ENCODE peak calls at places on chromosomes 16 and 17, in eight cellular contexts. P is stimulated activated CD8-positive, alpha-beta memory T cell treated with anti-CD3 and anti-CD28 coated beads, Interleukin-7, amount 100 ng/mL, for 4 hours; J is activated naive CD4-positive, alpha-beta T cell; B is Daoy; K is HEK293T; A is stimulated activated CD4-positive, alpha-beta T cell treated with anti-CD3 and anti-CD28 coated beads, Interleukin-2, amount 100 ng/mL, for 24 hours; D is activated CD4-positive, alpha-beta T cell treated with anti-CD3 and anti-CD28 coated beads, Interleukin-2, amount 50 U/mL, for 1 hour; R is effector CD4-positive, alpha-beta T cell. G is an unnamed sample.

GRCh38 chr16:73176577-73177013 is 128.7 kb upstream of the ZFHX3 start:
- DNase-seq in B (peak), K (no peak), P (no peak), J (no peak), A (no peak), D (no peak), R (no peak), G (no peak)

GRCh38 chr16:46932802-46933201 is 40.7 kb downstream of the DNAJA2 start:
- DNase-seq in J (no peak), P (no peak), D (no peak), R (no peak), A (no peak), K (no peak), B (no peak), G (no peak)

GRCh38 chr16:58107228-58107627 is 22.0 kb downstream of the CFAP20 start:
- DNase-seq in A (no peak), K (no peak), J (no peak), P (no peak), B (no peak), D (no peak), R (no peak), G (no peak)

GRCh38 chr16:26740771-26741170 is 326.0 kb upstream of the C16orf82 start:
- DNase-seq in P (no peak), B (no peak), K (no peak), A (no peak), J (no peak), D (no peak), R (no peak), G (no peak)

GRCh38 chr17:78263063-78263735 is 31.8 kb downstream of the TMEM235 start:
- DNase-seq in K (no peak), J (no peak), D (no peak), R (no peak), A (no peak), B (no peak), P (no peak), G (no peak)

GRCh38 chr17:48577946-48578615 is at the start of gene HOXB4:
- DNase-seq in A (peak), K (no peak), R (peak), B (peak), D (peak), J (no peak), P (peak), G (peak)

GRCh38 chr17:27384261-27384701 is 72.0 kb upstream of the KSR1 start:
- DNase-seq in J (no peak), K (no peak), B (peak), P (no peak), R (no peak), D (no peak), A (no peak), G (no peak)

GRCh38 chr16:88886915-88887521 is 20.6 kb upstream of the PABPN1L start:
- DNase-seq in B (no peak), J (no peak), P (no peak), D (no peak), A (no peak), K (no peak), R (no peak), G (no peak)

GRCh38 chr16:79182618-79183017 is 417.9 kb downstream of the MAF start:
- DNase-seq in K (no peak), R (no peak), P (no peak), A (no peak), D (no peak), B (peak), J (no peak), G (no peak)

GRCh38 chr17:41494524-41494923 is 4.8 kb upstream of the KRT36 start:
- DNase-seq in D (no peak), K (no peak), B (peak), J (no peak), P (no peak), A (no peak), R (no peak), G (no peak)

GRCh38 chr16:84315422-84315821 is 20.7 kb downstream of the WFDC1 start:
- DNase-seq in R (no peak), A (no peak), K (no peak), P (no peak), B (no peak), J (no peak), D (no peak), G (no peak)

GRCh38 chr17:48181653-48182052 is 74.1 kb downstream of the SNX11 start:
- DNase-seq in B (peak), P (no peak), A (no peak), K (peak), D (no peak), J (no peak), R (no peak), G (no peak)

GRCh38 chr16:27470567-27471431 is 68.8 kb downstream of the IL21R start:
- DNase-seq in K (no peak), A (no peak), R (no peak), D (no peak), B (no peak), P (no peak), J (no peak), G (no peak)

GRCh38 chr17:9810100-9810949 is 11.6 kb downstream of the GSG1L2 start:
- DNase-seq in B (no peak), K (no peak), J (no peak), A (no peak), R (no peak), D (no peak), P (no peak), G (no peak)

GRCh38 chr17:57869599-57870282 is 19.9 kb upstream of the MRPS23 start:
- DNase-seq in J (no peak), B (peak), A (no peak), R (no peak), P (no peak), K (no peak), D (no peak), G (no peak)

GRCh38 chr17:77273397-77274136 is 132.8 kb downstream of the SEC14L1 start:
- DNase-seq in A (no peak), R (no peak), J (no peak), B (peak), P (no peak), D (no peak), K (no peak), G (no peak)

GRCh38 chr17:28711723-28712036 is at the start of gene PROCA1:
- DNase-seq in A (no peak), R (peak), D (peak), K (peak), P (no peak), B (no peak), J (no peak), G (no peak)

GRCh38 chr17:40317345-40317873 is 8.4 kb downstream of the RARA start:
- DNase-seq in J (no peak), D (peak), K (peak), P (no peak), B (peak), R (no peak), A (peak), G (no peak)

GRCh38 chr16:56477096-56477878 is 25.9 kb downstream of the OGFOD1 start:
- DNase-seq in A (peak), J (no peak), P (no peak), D (no peak), B (peak), R (no peak), K (no peak), G (no peak)

GRCh38 chr16:77449208-77449607 is 14.4 kb upstream of the ADAMTS18 start:
- DNase-seq in P (no peak), D (no peak), A (no peak), J (no peak), R (no peak), K (no peak), B (no peak), G (no peak)

GRCh38 chr17:74852237-74853047 is 7.2 kb downstream of the GRIN2C start:
- DNase-seq in B (peak), R (peak), D (peak), P (no peak), J (no peak), K (peak), A (peak), G (peak)

GRCh38 chr17:41048441-41048840 is 1.3 kb upstream of the KRTAP2-1 start:
- DNase-seq in A (no peak), K (no peak), J (no peak), P (no peak), D (no peak), R (no peak), B (peak), G (no peak)

GRCh38 chr16:20773679-20774078 is 9.9 kb downstream of the ACSM3 start:
- DNase-seq in D (no peak), K (no peak), B (no peak), R (no peak), A (no peak), J (no peak), P (no peak), G (no peak)

GRCh38 chr16:81060576-81061306 is 16.3 kb downstream of the C16orf46 start:
- DNase-seq in K (no peak), J (no peak), A (no peak), R (no peak), D (no peak), P (no peak), B (no peak), G (no peak)

GRCh38 chr16:4661661-4662060 is 31.7 kb upstream of the NUDT16L1 start:
- DNase-seq in J (no peak), D (no peak), R (no peak), K (no peak), A (no peak), B (no peak), P (no peak), G (no peak)

GRCh38 chr17:61382796-61383688 is 16.6 kb upstream of the TBX2 start:
- DNase-seq in B (no peak), R (no peak), A (no peak), J (no peak), P (no peak), D (no peak), K (no peak), G (no peak)

G was measured in CD8-positive, alpha-beta T cell.